ENCODE peak calls at places on chromosomes 12 and 14, in four cellular contexts. C is Calu3; H is stimulated activated CD4-positive, alpha-beta T cell treated with anti-CD3 and anti-CD28 coated beads, Interleukin-2, amount 100 ng/mL, for 48 hours; B is right cardiac atrium. I is an unnamed sample.

GRCh38 chr14:60164404-60164716 is 838 bp downstream of the DHRS7 start:
- DNase-seq in C (no peak), H (no peak), B (no peak), I (no peak)

GRCh38 chr14:105931808-105932483 is 405.6 kb downstream of the TMEM121 start:
- DNase-seq in C (no peak), H (no peak), B (no peak), I (no peak)

GRCh38 chr12:48947727-48948126 is 9.6 kb downstream of the ARF3 start:
- DNase-seq in C (no peak), H (no peak), B (no peak), I (no peak)

GRCh38 chr14:35387209-35387608 is 17.3 kb downstream of the NFKBIA start:
- DNase-seq in C (no peak), H (no peak), B (no peak), I (no peak)

GRCh38 chr12:95805864-95806669 is 15.5 kb upstream of the NTN4 start:
- DNase-seq in C (peak; percentile 65), H (no peak), B (peak; percentile 18), I (no peak)

GRCh38 chr14:89427426-89428162 is 10.6 kb upstream of the FOXN3 start:
- DNase-seq in C (no peak), H (no peak), B (no peak), I (no peak)

GRCh38 chr12:131795064-131795463 is 33.1 kb upstream of the MMP17 start:
- DNase-seq in C (no peak), H (no peak), B (no peak), I (peak; percentile 22)

GRCh38 chr12:752673-753400 is 458 bp downstream of the WNK1 start:
- DNase-seq in C (peak; percentile 78), H (peak; percentile 32), B (peak; percentile 69), I (no peak)

GRCh38 chr14:50917449-50917848 is 26.8 kb downstream of the PYGL start:
- DNase-seq in C (no peak), H (no peak), B (no peak), I (no peak)

GRCh38 chr14:88359500-88359899 is 26.0 kb upstream of the SPATA7 start:
- DNase-seq in C (no peak), H (no peak), B (no peak), I (no peak)

GRCh38 chr12:22974865-22975264 is 349.9 kb downstream of the ETNK1 start:
- DNase-seq in C (no peak), H (no peak), B (no peak), I (no peak)

GRCh38 chr12:57171668-57172067 is 24.2 kb upstream of the LRP1-AS start:
- DNase-seq in C (no peak), H (no peak), B (peak; percentile 50), I (no peak)

GRCh38 chr14:63659726-63660125 is 18.1 kb upstream of the WDR89 start:
- DNase-seq in C (peak; percentile 64), H (no peak), B (no peak), I (no peak)

GRCh38 chr14:26427059-26427458 is 170.8 kb downstream of the NOVA1 start:
- DNase-seq in C (no peak), H (no peak), B (no peak), I (no peak)

GRCh38 chr12:49518914-49519573 is 19.8 kb upstream of the KCNH3 start:
- DNase-seq in C (no peak), H (no peak), B (no peak), I (no peak)

GRCh38 chr14:31411218-31411727 is 9.1 kb downstream of the HEATR5A start:
- DNase-seq in C (no peak), H (no peak), B (no peak), I (no peak)

GRCh38 chr12:3275171-3276041 is 198.2 kb downstream of the TSPAN9 start:
- DNase-seq in C (peak; percentile 85), H (peak; percentile 81), B (peak; percentile 77), I (peak; percentile 21)

GRCh38 chr12:56593909-56594621 is 36.1 kb downstream of the BAZ2A start:
- DNase-seq in C (peak; percentile 67), H (peak; percentile 64), B (peak; percentile 37), I (peak; percentile 52)

GRCh38 chr14:75832621-75833297 is 149.0 kb downstream of the TGFB3 start:
- DNase-seq in C (no peak), H (no peak), B (no peak), I (peak; percentile 25)

GRCh38 chr12:72136792-72137191 is 135.4 kb upstream of the TRHDE start:
- DNase-seq in C (no peak), H (no peak), B (no peak), I (no peak)

GRCh38 chr12:114670257-114670955 is 13.6 kb downstream of the TBX3 start:
- DNase-seq in C (no peak), H (no peak), B (no peak), I (no peak)

GRCh38 chr12:49519574-49519936 is 19.3 kb upstream of the KCNH3 start:
- DNase-seq in C (no peak), H (no peak), B (no peak), I (no peak)

GRCh38 chr12:52191841-52192791 is at the start of gene KRT80:
- DNase-seq in C (peak; percentile 92), H (peak; percentile 7), B (peak; percentile 87), I (peak; percentile 53)

GRCh38 chr12:116295327-116296263 is 18.1 kb upstream of the MED13L start:
- DNase-seq in C (no peak), H (no peak), B (no peak), I (no peak)

GRCh38 chr12:26124491-26125450 is at the start of gene BHLHE41:
- DNase-seq in C (peak; percentile 83), H (no peak), B (peak; percentile 72), I (no peak)

GRCh38 chr14:24172871-24173281 is 996 bp downstream of the REC8 start:
- DNase-seq in C (no peak), H (no peak), B (peak; percentile 16), I (no peak)

GRCh38 chr14:23182372-23183014 is 967 bp downstream of the SLC7A8 start:
- DNase-seq in C (peak; percentile 29), H (peak; percentile 32), B (no peak), I (no peak)

GRCh38 chr12:130462558-130462924 is 124.9 kb downstream of the PIWIL1 start:
- DNase-seq in C (no peak), H (no peak), B (no peak), I (no peak)

GRCh38 chr14:100246809-100247428 is 8.0 kb downstream of the YY1 start:
- DNase-seq in C (peak; percentile 52), H (no peak), B (no peak), I (peak; percentile 58)

GRCh38 chr12:58774731-58775130 is 145.6 kb downstream of the LRIG3 start:
- DNase-seq in C (no peak), H (no peak), B (no peak), I (no peak)

GRCh38 chr12:52249041-52249461 is 16.0 kb downstream of the KRT7 start:
- DNase-seq in C (peak; percentile 51), H (no peak), B (peak; percentile 26), I (no peak)

GRCh38 chr12:63917864-63918742 is 73.6 kb downstream of the SRGAP1 start:
- DNase-seq in C (peak; percentile 63), H (no peak), B (no peak), I (peak; percentile 40)

GRCh38 chr14:37253905-37254304 is 56.2 kb downstream of the MIPOL1 start:
- DNase-seq in C (peak; percentile 55), H (no peak), B (peak; percentile 11), I (no peak)

GRCh38 chr12:74293689-74294131 is 243.9 kb upstream of the ATXN7L3B start:
- DNase-seq in C (no peak), H (no peak), B (no peak), I (no peak)

GRCh38 chr12:52498971-52499370 is 5.9 kb upstream of the KRT6A start:
- DNase-seq in C (no peak), H (no peak), B (no peak), I (no peak)

I was measured in SHP77.